ENCODE peak calls at places on chromosomes 13 and 19, in ten cellular contexts. T, E, Z, V, S, B, D, J, M and O are unnamed samples.

GRCh38 chr13:34258646-34259386 is 440.9 kb downstream of the RFC3 start:
- DNase-seq in T (peak; percentile 13), E (no peak), Z (no peak), V (peak; percentile 27), S (no peak), B (no peak), D (no peak), J (no peak), M (no peak), O (no peak)

GRCh38 chr19:56091066-56091490 is 30.0 kb downstream of the ZNF787 start:
- DNase-seq in T (peak; percentile 71), E (no peak), Z (no peak), V (peak; percentile 40), S (no peak), B (no peak), D (no peak), J (peak; percentile 64), M (no peak), O (no peak)

GRCh38 chr13:110836600-110836903 is 78.3 kb downstream of the ANKRD10 start:
- DNase-seq in T (no peak), E (peak; percentile 41), Z (no peak), V (no peak), S (no peak), B (no peak), D (no peak), J (no peak), M (no peak), O (no peak)

GRCh38 chr13:49975826-49976225 is 21.0 kb upstream of the TRIM13 start:
- DNase-seq in T (no peak), E (no peak), Z (no peak), V (no peak), S (no peak), B (no peak), D (no peak), J (no peak), M (no peak), O (no peak)

GRCh38 chr13:27203854-27204253 is 32.2 kb upstream of the USP12 start:
- DNase-seq in T (peak; percentile 58), E (no peak), Z (no peak), V (no peak), S (no peak), B (peak; percentile 24), D (no peak), J (peak; percentile 50), M (no peak), O (no peak)

GRCh38 chr19:28705008-28705407 is 507.9 kb downstream of the UQCRFS1 start:
- DNase-seq in T (peak; percentile 87), E (no peak), Z (no peak), V (peak; percentile 92), S (no peak), B (peak; percentile 52), D (no peak), J (peak; percentile 80), M (no peak), O (no peak)

GRCh38 chr13:33186851-33187250 is 98.7 kb downstream of the STARD13 start:
- DNase-seq in T (no peak), E (peak; percentile 47), Z (no peak), V (peak; percentile 94), S (no peak), B (peak; percentile 65), D (no peak), J (peak; percentile 91), M (no peak), O (no peak)

GRCh38 chr13:80132741-80133601 is 208.0 kb downstream of the SPRY2 start:
- DNase-seq in T (peak; percentile 78), E (peak; percentile 61), Z (peak; percentile 73), V (peak; percentile 78), S (peak; percentile 43), B (peak; percentile 28), D (no peak), J (peak; percentile 88), M (peak; percentile 67), O (no peak)

GRCh38 chr13:34116651-34117050 is 298.7 kb downstream of the RFC3 start:
- DNase-seq in T (no peak), E (no peak), Z (no peak), V (no peak), S (no peak), B (no peak), D (no peak), J (no peak), M (no peak), O (no peak)

GRCh38 chr13:23969672-23970071 is 72.4 kb upstream of the C1QTNF9B start:
- DNase-seq in T (peak; percentile 26), E (no peak), Z (no peak), V (peak; percentile 48), S (no peak), B (no peak), D (no peak), J (peak; percentile 81), M (no peak), O (no peak)

GRCh38 chr13:113973218-113974164 is at the start of gene C13orf46:
- DNase-seq in T (no peak), E (no peak), Z (peak; percentile 48), V (no peak), S (no peak), B (no peak), D (peak; percentile 34), J (no peak), M (no peak), O (no peak)

GRCh38 chr19:16571689-16572331 is 405 bp downstream of the SLC35E1 start:
- DNase-seq in T (peak; percentile 45), E (no peak), Z (peak; percentile 69), V (peak; percentile 39), S (no peak), B (peak; percentile 57), D (no peak), J (peak; percentile 16), M (peak; percentile 40), O (peak; percentile 64)

GRCh38 chr13:110028311-110028710 is 241.9 kb upstream of the IRS2 start:
- DNase-seq in T (no peak), E (no peak), Z (no peak), V (no peak), S (no peak), B (no peak), D (no peak), J (no peak), M (no peak), O (no peak)

GRCh38 chr19:5292843-5293606 is 47.6 kb downstream of the PTPRS start:
- DNase-seq in T (peak; percentile 90), E (peak; percentile 93), Z (peak; percentile 81), V (peak; percentile 69), S (peak; percentile 51), B (peak; percentile 88), D (no peak), J (peak; percentile 57), M (peak; percentile 75), O (peak; percentile 97)

GRCh38 chr13:26022538-26023292 is 29.1 kb downstream of the SHISA2 start:
- DNase-seq in T (peak; percentile 65), E (no peak), Z (peak; percentile 94), V (peak; percentile 73), S (no peak), B (no peak), D (no peak), J (peak; percentile 44), M (peak; percentile 98), O (no peak)

GRCh38 chr19:34256835-34257558 is 2.6 kb downstream of the GARRE1 start:
- DNase-seq in T (peak; percentile 36), E (no peak), Z (no peak), V (no peak), S (no peak), B (no peak), D (no peak), J (no peak), M (no peak), O (no peak)

GRCh38 chr19:34257559-34257924 is 3.2 kb downstream of the GARRE1 start:
- DNase-seq in T (no peak), E (no peak), Z (no peak), V (no peak), S (no peak), B (no peak), D (no peak), J (no peak), M (no peak), O (no peak)

GRCh38 chr19:34254552-34255432 is at the start of gene GARRE1:
- DNase-seq in T (peak; percentile 55), E (peak; percentile 77), Z (peak; percentile 71), V (peak; percentile 38), S (peak; percentile 25), B (peak; percentile 72), D (no peak), J (peak; percentile 56), M (peak; percentile 89), O (peak; percentile 79)

GRCh38 chr19:34255546-34255945 is 1.2 kb downstream of the GARRE1 start:
- DNase-seq in T (no peak), E (no peak), Z (no peak), V (no peak), S (no peak), B (no peak), D (no peak), J (no peak), M (no peak), O (no peak)

GRCh38 chr19:34253711-34254551 is 423 bp upstream of the GARRE1 start:
- DNase-seq in T (peak; percentile 83), E (peak; percentile 96), Z (peak; percentile 92), V (peak; percentile 59), S (peak; percentile 89), B (peak; percentile 96), D (peak; percentile 76), J (no peak), M (peak; percentile 28), O (peak; percentile 93)
- TF ChIP-seq CTCF in T (no peak), E (peak; percentile 34), Z (no peak), V (no peak), S (no peak), B (peak; percentile 21), D (no peak), J (no peak), M (no peak), O (no peak)

GRCh38 chr19:3556978-3557460 is 367 bp downstream of the MFSD12 start:
- DNase-seq in T (peak; percentile 74), E (peak; percentile 74), Z (peak; percentile 76), V (peak; percentile 42), S (no peak), B (peak; percentile 51), D (no peak), J (no peak), M (peak; percentile 64), O (no peak)
- TF ChIP-seq CTCF in T (no peak), E (no peak), Z (no peak), V (no peak), S (peak; percentile 22), B (no peak), D (no peak), J (no peak), M (no peak), O (no peak)

DNA sequence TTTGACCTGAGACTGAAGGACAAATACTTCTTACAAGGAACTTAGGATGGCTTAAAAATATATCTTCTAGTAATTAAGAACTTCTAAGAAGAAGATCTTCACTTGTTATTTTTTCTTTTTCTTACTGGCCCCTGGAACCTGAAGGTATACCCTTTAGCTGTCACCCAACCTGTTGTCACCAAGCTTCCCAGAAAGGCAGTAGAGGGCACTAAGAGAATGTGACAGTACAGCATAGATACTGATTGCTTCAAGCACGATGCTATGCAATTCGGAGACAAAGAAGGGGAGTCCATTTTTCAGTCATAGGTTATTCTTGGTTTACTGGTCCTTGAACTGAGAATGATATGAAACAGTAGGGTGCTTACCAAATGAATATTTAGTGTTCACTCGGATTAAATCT is 208.3 kb upstream of the PCDH9 start:
- DNase-seq in T (peak; percentile 2), E (peak; percentile 46), Z (no peak), V (no peak), S (no peak), B (peak; percentile 18), D (no peak), J (no peak), M (no peak), O (no peak)
- TF ChIP-seq CTCF in T (no peak), E (peak; percentile 58), Z (no peak), V (no peak), S (no peak), B (peak; percentile 78), D (no peak), J (no peak), M (no peak), O (no peak)

GRCh38 chr19:2900296-2901252 is at the start of gene ZNF57:
- DNase-seq in T (peak; percentile 100), E (peak; percentile 99), Z (peak; percentile 100), V (peak; percentile 99), S (peak; percentile 97), B (peak; percentile 100), D (peak; percentile 100), J (peak; percentile 100), M (peak; percentile 100), O (peak; percentile 99)
- TF ChIP-seq CTCF in T (no peak), E (no peak), Z (no peak), V (no peak), S (no peak), B (no peak), D (no peak), J (no peak), M (no peak), O (no peak)